ENCODE peak calls at places on chromosome 9, in five cellular contexts. Q is cardiac muscle cell; S is GM23338; Y is CD8-positive, alpha-beta memory T cell; R is hepatocyte. E is an unnamed sample.

GRCh38 chr9:121958530-121958929 is 134.6 kb downstream of the TTLL11 start:
- DNase-seq in Q (no peak), S (no peak), Y (no peak), R (no peak), E (no peak)

GRCh38 chr9:19690128-19690527 is 98.7 kb downstream of the SLC24A2 start:
- DNase-seq in Q (peak; percentile 8), S (no peak), Y (no peak), R (no peak), E (no peak)

GRCh38 chr9:6239048-6239461 is 23.4 kb downstream of the IL33 start:
- DNase-seq in Q (peak; percentile 74), S (no peak), Y (no peak), R (peak; percentile 27), E (no peak)

GRCh38 chr9:114656301-114656700 is 1.3 kb downstream of the TEX53 start:
- DNase-seq in Q (no peak), S (no peak), Y (no peak), R (no peak), E (no peak)

GRCh38 chr9:84947412-84947972 is 278.0 kb downstream of the NTRK2 start:
- DNase-seq in Q (no peak), S (no peak), Y (no peak), R (no peak), E (no peak)

GRCh38 chr9:8733096-8733954 is 933.7 kb upstream of the DMAC1 start:
- DNase-seq in Q (peak; percentile 59), S (peak; percentile 30), Y (no peak), R (peak; percentile 18), E (no peak)

GRCh38 chr9:77423841-77424240 is 224.3 kb downstream of the GNA14 start:
- DNase-seq in Q (no peak), S (no peak), Y (no peak), R (no peak), E (no peak)

GRCh38 chr9:116389546-116390305 is 236.1 kb downstream of the PAPPA start:
- DNase-seq in Q (no peak), S (no peak), Y (no peak), R (no peak), E (no peak)

GRCh38 chr9:20683351-20684034 is 566 bp upstream of the FOCAD start:
- DNase-seq in Q (peak; percentile 88), S (no peak), Y (no peak), R (peak; percentile 81), E (peak; percentile 53)

GRCh38 chr9:131650254-131650653 is 89.6 kb downstream of the RAPGEF1 start:
- DNase-seq in Q (no peak), S (no peak), Y (no peak), R (no peak), E (peak; percentile 47)

GRCh38 chr9:34310205-34310604 is 18.9 kb downstream of the KIF24 start:
- DNase-seq in Q (no peak), S (no peak), Y (no peak), R (no peak), E (no peak)

GRCh38 chr9:130833324-130833990 is 1.6 kb upstream of the ABL1 start:
- DNase-seq in Q (peak; percentile 18), S (no peak), Y (no peak), R (no peak), E (no peak)

GRCh38 chr9:81424431-81424830 is 264.9 kb downstream of the TLE1 start:
- DNase-seq in Q (no peak), S (no peak), Y (no peak), R (no peak), E (no peak)

GRCh38 chr9:463455-464125 is 248.9 kb downstream of the DOCK8 start:
- DNase-seq in Q (no peak), S (no peak), Y (no peak), R (no peak), E (no peak)

GRCh38 chr9:106981396-106982287 is 118.7 kb downstream of the ZNF462 start:
- DNase-seq in Q (no peak), S (no peak), Y (no peak), R (no peak), E (no peak)

GRCh38 chr9:112624711-112625707 is 92.9 kb downstream of the INIP start:
- DNase-seq in Q (no peak), S (peak; percentile 34), Y (no peak), R (no peak), E (no peak)

GRCh38 chr9:120372040-120372439 is 207.9 kb downstream of the CDK5RAP2 start:
- DNase-seq in Q (no peak), S (no peak), Y (no peak), R (no peak), E (no peak)

GRCh38 chr9:114830546-114830945 is 24.7 kb upstream of the TNFSF15 start:
- DNase-seq in Q (no peak), S (no peak), Y (no peak), R (no peak), E (no peak)

GRCh38 chr9:70455993-70456704 is 41.7 kb upstream of the KLF9 start:
- DNase-seq in Q (no peak), S (no peak), Y (no peak), R (no peak), E (no peak)

GRCh38 chr9:135779571-135779970 is 77.6 kb downstream of the KCNT1 start:
- DNase-seq in Q (no peak), S (no peak), Y (no peak), R (no peak), E (no peak)

GRCh38 chr9:100346836-100347235 is 5.9 kb downstream of the TEX10 start:
- DNase-seq in Q (peak; percentile 84), S (no peak), Y (no peak), R (no peak), E (no peak)

GRCh38 chr9:101477736-101478135 is 42.2 kb upstream of the ALDOB start:
- DNase-seq in Q (no peak), S (no peak), Y (no peak), R (no peak), E (no peak)

GRCh38 chr9:122131401-122131921 is 28.1 kb downstream of the NDUFA8 start:
- DNase-seq in Q (no peak), S (peak; percentile 90), Y (no peak), R (peak; percentile 64), E (no peak)

GRCh38 chr9:85290019-85290418 is 451.7 kb downstream of the AGTPBP1 start:
- DNase-seq in Q (no peak), S (no peak), Y (peak; percentile 40), R (no peak), E (no peak)

GRCh38 chr9:2570615-2571479 is 50.7 kb upstream of the VLDLR start:
- DNase-seq in Q (peak; percentile 93), S (no peak), Y (peak; percentile 33), R (peak; percentile 84), E (peak; percentile 78)

GRCh38 chr9:124320062-124320973 is 62.6 kb downstream of the NEK6 start:
- DNase-seq in Q (peak; percentile 74), S (peak; percentile 90), Y (peak; percentile 19), R (peak; percentile 79), E (peak; percentile 74)

GRCh38 chr9:91150273-91151013 is 211.3 kb downstream of the AUH start:
- DNase-seq in Q (no peak), S (no peak), Y (no peak), R (no peak), E (no peak)

GRCh38 chr9:91151741-91152095 is 210.0 kb downstream of the AUH start:
- DNase-seq in Q (no peak), S (no peak), Y (no peak), R (no peak), E (no peak)

GRCh38 chr9:91154686-91155085 is 207.0 kb downstream of the AUH start:
- DNase-seq in Q (no peak), S (no peak), Y (no peak), R (no peak), E (no peak)

GRCh38 chr9:91148306-91148705 is 213.4 kb downstream of the AUH start:
- DNase-seq in Q (no peak), S (no peak), Y (no peak), R (no peak), E (no peak)

GRCh38 chr9:91151014-91151740 is 210.5 kb downstream of the AUH start:
- DNase-seq in Q (peak; percentile 57), S (no peak), Y (peak; percentile 83), R (no peak), E (no peak)
- H3K27ac ChIP-seq in Q (no peak overlapping the region), S (no peak overlapping the region), Y (no peak overlapping the region), R (peak overlapping the region; percentile 45), E (no peak overlapping the region)

DNA sequence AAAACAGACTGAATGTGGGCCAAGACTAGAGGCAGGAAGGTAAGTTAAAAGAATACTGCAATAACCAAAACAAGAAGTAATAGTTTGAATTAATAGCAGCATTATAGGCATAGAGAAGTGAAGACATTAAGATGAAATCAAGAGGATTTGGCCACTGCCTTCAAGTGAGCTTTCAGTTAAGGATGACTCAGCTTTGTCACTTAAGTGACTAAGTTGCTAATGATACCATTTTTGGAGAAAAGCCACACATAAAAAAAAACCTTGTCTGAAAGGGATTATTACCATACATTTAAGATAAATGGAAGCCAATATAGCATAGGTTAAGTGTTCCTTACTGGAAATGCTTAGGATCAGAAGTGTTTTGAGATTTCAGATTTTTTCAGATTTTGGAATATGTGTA is 57.0 kb downstream of the ECPAS start:
- DNase-seq in Q (peak; percentile 34), S (no peak), Y (no peak), R (no peak), E (no peak)
- H3K36me3 ChIP-seq in Q (peaks cover 45% of the 10 kb centered on the region), S (peaks cover 29% of the 10 kb centered on the region), Y (no peaks in the 10 kb centered on the region), R (no peaks in the 10 kb centered on the region), E (peaks cover 15% of the 10 kb centered on the region)

DNA sequence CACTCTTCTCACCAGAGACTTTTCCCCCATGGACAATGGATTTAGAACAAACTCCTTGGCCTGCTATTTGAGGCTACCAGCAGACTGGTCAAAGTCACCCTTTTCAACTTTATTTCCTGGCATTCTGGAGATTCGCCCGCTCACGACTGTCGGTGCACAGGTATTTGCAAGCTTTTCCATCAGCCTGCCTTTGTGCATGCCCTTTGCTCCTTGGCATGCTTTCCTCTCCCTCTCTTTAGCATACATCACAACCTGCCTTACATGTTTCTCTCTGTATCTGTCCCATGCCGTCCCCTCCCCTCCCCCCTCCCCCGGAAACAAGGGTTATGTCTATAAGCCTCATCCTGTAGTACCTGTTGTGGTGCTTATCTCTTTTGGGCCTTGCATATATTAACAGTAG is 257.1 kb downstream of the AOPEP start:
- DNase-seq in Q (no peak), S (no peak), Y (no peak), R (no peak), E (no peak)
- H3K4me1 ChIP-seq in Q (peaks cover 14% of the 10 kb centered on the region), S (peaks cover 14% of the 10 kb centered on the region), Y (peaks cover 16% of the 10 kb centered on the region), R (peaks cover 14% of the 10 kb centered on the region), E (peaks cover 1% of the 10 kb centered on the region)

GRCh38 chr9:14025741-14026140 is 288.2 kb downstream of the NFIB start:
- DNase-seq in Q (no peak), S (no peak), Y (no peak), R (no peak), E (no peak)
- H3K27ac ChIP-seq in Q (no peak overlapping the region), S (no peak overlapping the region), Y (no peak overlapping the region), R (no peak overlapping the region), E (no peak overlapping the region)

DNA sequence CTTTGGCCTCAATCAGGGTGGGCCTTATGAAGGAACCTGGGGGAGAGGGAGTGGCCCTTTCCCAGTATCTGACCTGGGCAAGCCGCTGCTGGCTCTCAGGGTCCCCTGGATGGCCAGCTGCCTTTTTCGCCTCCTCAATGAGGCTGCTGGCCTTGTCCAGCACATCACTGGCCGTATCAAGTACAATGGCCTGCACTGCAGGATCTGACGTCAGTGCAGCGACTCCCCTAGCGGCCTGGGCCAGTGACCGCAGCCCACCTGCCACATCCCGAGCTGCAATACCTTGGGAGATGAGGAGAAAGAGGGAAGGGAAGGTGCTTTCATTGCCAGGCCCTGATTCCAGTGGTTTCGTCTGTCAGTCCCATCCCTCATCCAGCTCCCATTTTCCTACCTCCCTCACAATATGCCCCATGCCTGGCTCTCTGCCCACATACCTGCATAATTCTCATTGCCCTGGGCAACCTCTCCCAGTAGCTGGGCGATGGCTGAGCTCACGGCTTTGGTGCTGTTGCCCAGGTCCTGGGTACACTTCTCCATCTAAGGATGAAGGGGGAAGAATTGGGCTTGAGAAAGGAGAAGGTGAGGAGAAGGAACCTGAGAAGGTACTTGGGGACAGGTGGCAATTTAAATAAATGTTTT is 19.1 kb downstream of the TLN1 start:
- DNase-seq in Q (no peak), S (peak; percentile 28), Y (no peak), R (no peak), E (no peak)
- H3K36me3 ChIP-seq in Q (peaks cover 75% of the 10 kb centered on the region), S (peaks cover 51% of the 10 kb centered on the region), Y (peaks cover 88% of the 10 kb centered on the region), R (peaks cover 7% of the 10 kb centered on the region), E (peaks cover 68% of the 10 kb centered on the region)

E was measured in lung.